ENCODE peak calls at places on chromosomes 12 and 14, in seven cellular contexts. K, G, Z, U, B, R and L are unnamed samples.

GRCh38 chr14:66105819-66106218 is 380.4 kb upstream of the CCDC196 start:
- DNase-seq in K (no peak), G (no peak), Z (peak), U (no peak), B (no peak), R (no peak), L (no peak)

GRCh38 chr12:118058227-118058626 is 2.8 kb downstream of the WSB2 start:
- DNase-seq in K (no peak), G (no peak), Z (no peak), U (no peak), B (no peak), R (no peak), L (no peak)

GRCh38 chr12:52127683-52128450 is 48.4 kb downstream of the SMIM41 start:
- DNase-seq in K (no peak), G (no peak), Z (peak), U (no peak), B (peak), R (no peak), L (no peak)

GRCh38 chr14:95067526-95067925 is 89.8 kb downstream of the DICER1 start:
- DNase-seq in K (no peak), G (no peak), Z (no peak), U (no peak), B (no peak), R (no peak), L (no peak)

GRCh38 chr12:44248436-44248835 is 412.6 kb downstream of the TMEM117 start:
- DNase-seq in K (no peak), G (no peak), Z (no peak), U (no peak), B (no peak), R (no peak), L (no peak)

GRCh38 chr12:128008341-128008740 is 258.6 kb upstream of the TMEM132C start:
- DNase-seq in K (no peak), G (no peak), Z (no peak), U (no peak), B (no peak), R (no peak), L (no peak)

GRCh38 chr12:161823-162222 is 52.1 kb downstream of the SLC6A12 start:
- DNase-seq in K (no peak), G (no peak), Z (no peak), U (no peak), B (no peak), R (no peak), L (no peak)

GRCh38 chr14:74882103-74882920 is 596 bp downstream of the DLST start:
- DNase-seq in K (peak), G (peak), Z (peak), U (peak), B (no peak), R (peak), L (peak)

GRCh38 chr14:64811676-64812075 is 68.0 kb downstream of the SPTB start:
- DNase-seq in K (no peak), G (no peak), Z (peak), U (peak), B (no peak), R (no peak), L (no peak)

GRCh38 chr12:117097159-117097558 is 2.1 kb downstream of the TESC start:
- DNase-seq in K (no peak), G (no peak), Z (no peak), U (no peak), B (no peak), R (no peak), L (no peak)

GRCh38 chr14:20662968-20663731 is 21.2 kb upstream of the RNASE4 start:
- DNase-seq in K (peak), G (peak), Z (peak), U (peak), B (peak), R (peak), L (peak)

GRCh38 chr14:100290607-100291304 is 15.5 kb downstream of the SLC25A29 start:
- DNase-seq in K (no peak), G (no peak), Z (no peak), U (no peak), B (peak), R (no peak), L (no peak)

GRCh38 chr14:70002589-70003240 is 123.5 kb downstream of the SMOC1 start:
- DNase-seq in K (no peak), G (peak), Z (no peak), U (no peak), B (no peak), R (no peak), L (peak)

GRCh38 chr12:26425587-26426260 is 230.4 kb downstream of the SSPN start:
- DNase-seq in K (no peak), G (no peak), Z (peak), U (no peak), B (no peak), R (no peak), L (no peak)

GRCh38 chr12:65364021-65364420 is 85.5 kb downstream of the MSRB3 start:
- DNase-seq in K (no peak), G (no peak), Z (no peak), U (no peak), B (no peak), R (no peak), L (no peak)

GRCh38 chr14:34030864-34031263 is 80.0 kb upstream of the EGLN3 start:
- DNase-seq in K (peak), G (peak), Z (no peak), U (no peak), B (no peak), R (no peak), L (no peak)

GRCh38 chr12:85509857-85510256 is 229.8 kb downstream of the ALX1 start:
- DNase-seq in K (no peak), G (no peak), Z (no peak), U (no peak), B (no peak), R (no peak), L (no peak)

GRCh38 chr12:103310871-103311270 is 184.9 kb downstream of the C12orf42 start:
- DNase-seq in K (no peak), G (no peak), Z (no peak), U (no peak), B (no peak), R (no peak), L (no peak)

GRCh38 chr12:49777800-49778748 is 36.7 kb downstream of the TMBIM6 start:
- DNase-seq in K (peak), G (peak), Z (peak), U (peak), B (peak), R (peak), L (no peak)

GRCh38 chr12:111056618-111057521 is 136.5 kb upstream of the MYL2 start:
- DNase-seq in K (no peak), G (peak), Z (no peak), U (peak), B (no peak), R (no peak), L (no peak)

GRCh38 chr12:70094467-70094866 is 148.8 kb upstream of the CNOT2 start:
- DNase-seq in K (no peak), G (no peak), Z (no peak), U (no peak), B (no peak), R (no peak), L (no peak)

GRCh38 chr14:100104523-100105300 is 39.5 kb downstream of the EVL start:
- DNase-seq in K (no peak), G (no peak), Z (peak), U (no peak), B (no peak), R (no peak), L (peak)

GRCh38 chr12:50642035-50642451 is 121.9 kb upstream of the ATF1 start:
- DNase-seq in K (no peak), G (no peak), Z (peak), U (no peak), B (no peak), R (no peak), L (no peak)

GRCh38 chr12:123445388-123446344 is 9.2 kb upstream of the RILPL2 start:
- DNase-seq in K (peak), G (no peak), Z (peak), U (no peak), B (no peak), R (peak), L (no peak)

GRCh38 chr12:34396006-34396860 is 373.9 kb downstream of the ALG10 start:
- DNase-seq in K (peak), G (no peak), Z (no peak), U (no peak), B (peak), R (peak), L (peak)

GRCh38 chr14:61553730-61554641 is 141.3 kb upstream of the HIF1A start:
- DNase-seq in K (no peak), G (peak), Z (no peak), U (peak), B (no peak), R (no peak), L (peak)

GRCh38 chr12:100987552-100988277 is 193.1 kb downstream of the ANO4 start:
- DNase-seq in K (no peak), G (peak), Z (peak), U (peak), B (no peak), R (no peak), L (no peak)

GRCh38 chr12:69844416-69844815 is 19.4 kb downstream of the MYRFL start:
- DNase-seq in K (no peak), G (no peak), Z (no peak), U (no peak), B (no peak), R (no peak), L (no peak)

GRCh38 chr12:67647547-67648305 is 819 bp upstream of the DYRK2 start:
- DNase-seq in K (peak), G (peak), Z (peak), U (peak), B (peak), R (peak), L (peak)

GRCh38 chr12:30202521-30203259 is 418.9 kb upstream of the TMTC1 start:
- DNase-seq in K (no peak), G (no peak), Z (no peak), U (no peak), B (no peak), R (no peak), L (no peak)

GRCh38 chr12:78403136-78403535 is 461.4 kb upstream of the SYT1 start:
- DNase-seq in K (no peak), G (no peak), Z (no peak), U (no peak), B (no peak), R (no peak), L (no peak)

GRCh38 chr14:30996892-30997659 is 28.4 kb upstream of the AP4S1 start:
- DNase-seq in K (no peak), G (no peak), Z (no peak), U (no peak), B (no peak), R (no peak), L (no peak)

GRCh38 chr12:10205251-10205807 is 7.3 kb upstream of the GABARAPL1 start:
- DNase-seq in K (no peak), G (no peak), Z (no peak), U (no peak), B (no peak), R (no peak), L (no peak)

GRCh38 chr12:40224439-40225291 is at the start of gene LRRK2:
- DNase-seq in K (peak), G (peak), Z (peak), U (peak), B (peak), R (peak), L (peak)

DNA sequence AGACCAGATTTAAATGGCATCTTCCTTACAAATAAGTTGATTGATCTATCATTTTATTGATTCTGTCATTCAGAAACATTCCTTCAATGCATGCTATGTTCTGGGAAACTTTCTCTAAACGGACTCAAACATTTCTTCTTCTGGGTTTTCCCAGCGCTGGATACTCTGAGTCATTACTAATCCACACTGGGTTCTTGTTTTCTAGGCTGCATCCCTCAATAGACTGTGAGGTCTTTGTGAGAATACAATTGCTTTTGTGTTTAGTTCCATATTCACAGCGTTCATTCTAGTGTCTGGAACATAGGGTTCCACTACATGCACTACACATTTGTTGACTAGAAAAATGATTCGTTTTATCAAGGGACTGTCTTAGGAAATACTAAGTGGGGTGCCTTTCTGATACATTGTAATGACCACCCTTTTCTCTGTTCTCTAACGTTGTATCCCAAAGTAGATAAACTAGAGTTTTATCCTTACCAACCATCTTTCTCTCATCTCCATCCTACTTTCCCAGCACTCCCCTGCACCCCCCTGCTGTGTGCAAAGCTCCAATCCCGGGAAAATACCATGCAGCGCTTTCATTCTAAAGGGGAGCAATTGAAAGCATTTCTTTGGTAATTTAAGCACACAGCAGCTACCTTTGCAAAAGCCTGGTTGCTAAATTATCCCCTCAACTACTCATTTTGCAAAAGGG is 878.7 kb downstream of the DIO2 start:
- DNase-seq in K (no peak), G (no peak), Z (no peak), U (no peak), B (no peak), R (no peak), L (no peak)
- H3K4me3 ChIP-seq in K (no peak), G (no peak), Z (no peak), U (no peak), B (no peak), R (no peak), L (no peak)

GRCh38 chr14:68153275-68153674 is 333.7 kb downstream of the RAD51B start:
- DNase-seq in K (no peak), G (no peak), Z (no peak), U (no peak), B (no peak), R (no peak), L (no peak)
- TF ChIP-seq POLR2A in K (no peak), G (no peak), Z (no peak), U (no peak), B (no peak), R (no peak), L (no peak)

DNA sequence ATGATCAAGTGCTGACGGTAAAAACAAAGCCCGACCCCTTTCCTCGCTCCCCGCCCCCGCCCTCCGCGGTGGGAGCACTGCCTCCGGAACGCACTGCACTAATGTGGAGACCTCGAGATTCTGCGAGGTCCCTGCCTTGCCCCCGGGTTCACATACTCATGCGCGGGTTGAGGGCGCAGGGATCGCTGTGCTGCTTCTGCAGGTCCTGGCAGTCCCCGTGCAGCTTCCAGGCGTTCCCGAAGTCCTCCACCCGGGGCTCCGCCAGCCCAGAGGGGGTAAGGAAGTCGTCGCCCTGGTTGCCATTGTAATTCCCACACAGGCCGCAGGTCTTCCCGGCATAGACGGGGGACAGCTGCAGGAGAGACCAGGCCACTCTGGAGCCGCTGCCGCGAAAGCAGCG is 66.8 kb downstream of the VWF start:
- DNase-seq in K (no peak), G (no peak), Z (no peak), U (no peak), B (no peak), R (no peak), L (no peak)
- TF ChIP-seq CTCF in K (no peak), G (no peak), Z (no peak), U (no peak), B (no peak), R (no peak), L (no peak)

GRCh38 chr14:103085106-103086091 is 1.4 kb downstream of the LBHD2 start:
- DNase-seq in K (no peak), G (no peak), Z (no peak), U (no peak), B (no peak), R (no peak), L (no peak)
- H3K4me3 ChIP-seq in K (no peak), G (no peak), Z (no peak), U (no peak), B (no peak), R (no peak), L (no peak)

DNA sequence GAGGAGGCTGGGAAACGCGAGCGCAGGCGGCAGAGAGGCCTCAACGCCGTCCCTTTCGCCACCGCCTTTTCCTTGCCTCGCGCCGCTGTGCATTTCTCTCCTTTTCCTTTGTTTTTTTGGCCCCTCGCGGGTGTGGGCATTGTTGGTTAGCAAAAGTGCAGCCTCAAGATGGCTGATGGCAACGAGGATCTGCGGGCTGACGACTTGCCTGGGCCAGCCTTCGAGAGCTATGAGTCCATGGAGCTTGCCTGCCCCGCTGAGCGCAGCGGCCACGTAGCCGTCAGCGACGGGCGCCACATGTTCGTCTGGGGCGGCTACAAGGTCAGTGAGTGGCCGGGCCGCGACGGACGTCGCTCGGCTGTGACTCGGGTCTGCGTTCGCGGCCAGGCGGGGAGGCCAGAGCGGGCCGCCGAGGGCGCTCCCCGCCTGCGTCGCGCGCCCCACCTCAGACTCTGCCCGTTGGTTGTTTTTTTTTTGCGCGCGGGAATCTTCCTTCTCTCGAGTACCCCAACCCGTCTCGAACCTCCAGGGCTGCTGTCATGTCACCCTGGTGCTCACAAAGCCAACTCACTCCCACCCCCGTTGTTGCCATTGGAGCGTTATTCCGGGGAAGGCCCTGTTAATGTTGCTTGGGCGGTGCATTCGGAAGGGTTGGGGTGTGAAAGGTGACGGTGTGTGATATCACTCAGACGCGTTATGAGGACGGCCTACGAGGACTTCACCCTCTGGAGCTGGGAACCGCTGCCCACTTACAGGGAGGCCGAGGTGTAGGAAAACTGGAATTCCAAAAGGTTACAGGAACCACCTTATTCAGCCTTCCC is 558 bp downstream of the KLHDC2 start:
- DNase-seq in K (peak), G (peak), Z (peak), U (peak), B (peak), R (peak), L (peak)
- TF ChIP-seq POLR2A in K (no peak), G (no peak), Z (peak), U (no peak), B (no peak), R (peak), L (no peak)

GRCh38 chr12:8639936-8640335 is 22.7 kb downstream of the MFAP5 start:
- DNase-seq in K (no peak), G (no peak), Z (no peak), U (no peak), B (no peak), R (no peak), L (no peak)

GRCh38 chr12:8638951-8639350 is 23.7 kb downstream of the MFAP5 start:
- DNase-seq in K (no peak), G (no peak), Z (no peak), U (no peak), B (no peak), R (no peak), L (no peak)

GRCh38 chr12:8637244-8637643 is 24.6 kb upstream of the AICDA start:
- DNase-seq in K (no peak), G (no peak), Z (no peak), U (no peak), B (no peak), R (no peak), L (no peak)

GRCh38 chr12:8636581-8636980 is 23.9 kb upstream of the AICDA start:
- DNase-seq in K (no peak), G (no peak), Z (no peak), U (no peak), B (no peak), R (no peak), L (no peak)

GRCh38 chr12:8637666-8638065 is 25.0 kb downstream of the MFAP5 start:
- DNase-seq in K (no peak), G (no peak), Z (no peak), U (no peak), B (no peak), R (no peak), L (no peak)
- TF ChIP-seq CTCF in K (no peak), G (no peak), Z (no peak), U (no peak), B (no peak), R (no peak), L (no peak)